ENCODE peak calls at places on chromosomes 1 and 21, in six cellular contexts. S is H9, H is mesenchymal stem cell, P is mesendoderm, R is neuronal stem cell, Z is H1. F is an unnamed sample.

GRCh38 chr21:41927727-41928409 is 25.9 kb downstream of the C2CD2 start:
- DNase-seq in S (no peak), H (no peak), P (no peak), R (no peak), Z (no peak), F (no peak)

GRCh38 chr1:151277249-151277648 is 4.8 kb upstream of the ZNF687 start:
- DNase-seq in S (no peak), H (peak), P (no peak), R (no peak), Z (no peak), F (no peak)

GRCh38 chr1:230157409-230158390 is 90.7 kb downstream of the GALNT2 start:
- DNase-seq in S (peak), H (no peak), P (no peak), R (no peak), Z (no peak), F (no peak)

GRCh38 chr1:211469938-211470529 is 21.9 kb downstream of the RD3 start:
- DNase-seq in S (peak), H (peak), P (peak), R (peak), Z (peak), F (peak)

GRCh38 chr1:161388639-161389038 is 21.0 kb upstream of the CFAP126 start:
- DNase-seq in S (peak), H (no peak), P (peak), R (no peak), Z (no peak), F (no peak)

GRCh38 chr1:54604572-54605370 is 18.6 kb downstream of the FAM151A start:
- DNase-seq in S (no peak), H (no peak), P (no peak), R (no peak), Z (no peak), F (no peak)

GRCh38 chr1:106360252-106360651 is 696.2 kb upstream of the PRMT6 start:
- DNase-seq in S (no peak), H (no peak), P (no peak), R (no peak), Z (no peak), F (no peak)

GRCh38 chr1:246803373-246803772 is 79.2 kb downstream of the SCCPDH start:
- DNase-seq in S (no peak), H (no peak), P (no peak), R (no peak), Z (no peak), F (no peak)

GRCh38 chr1:226975259-226975908 is 35.3 kb downstream of the COQ8A start:
- DNase-seq in S (peak), H (no peak), P (no peak), R (peak), Z (no peak), F (no peak)

GRCh38 chr1:10211805-10212405 is 1.5 kb downstream of the KIF1B start:
- DNase-seq in S (no peak), H (no peak), P (no peak), R (no peak), Z (no peak), F (no peak)

GRCh38 chr1:33462449-33463164 is 9.8 kb upstream of the ZSCAN20 start:
- DNase-seq in S (no peak), H (no peak), P (no peak), R (no peak), Z (no peak), F (no peak)

GRCh38 chr21:35400233-35400939 is 351.3 kb upstream of the RUNX1 start:
- DNase-seq in S (no peak), H (peak), P (peak), R (peak), Z (peak), F (peak)

GRCh38 chr21:34180826-34181359 is 107.5 kb downstream of the MRPS6 start:
- DNase-seq in S (no peak), H (no peak), P (no peak), R (peak), Z (no peak), F (no peak)

GRCh38 chr1:3614755-3615742 is 3.7 kb upstream of the MEGF6 start:
- DNase-seq in S (peak), H (peak), P (peak), R (no peak), Z (no peak), F (no peak)

GRCh38 chr1:17513131-17513530 is 26.4 kb upstream of the ARHGEF10L start:
- DNase-seq in S (no peak), H (no peak), P (no peak), R (no peak), Z (no peak), F (no peak)

GRCh38 chr1:178998295-178998694 is 27.4 kb upstream of the FAM20B start:
- DNase-seq in S (no peak), H (no peak), P (no peak), R (no peak), Z (no peak), F (no peak)

GRCh38 chr1:168920456-168921094 is 185.9 kb upstream of the ATP1B1 start:
- DNase-seq in S (no peak), H (peak), P (no peak), R (no peak), Z (no peak), F (peak)

GRCh38 chr1:37498872-37499617 is 15.5 kb downstream of the MEAF6 start:
- DNase-seq in S (no peak), H (peak), P (no peak), R (no peak), Z (no peak), F (peak)

GRCh38 chr1:53583021-53583902 is 124.1 kb downstream of the DMRTB1 start:
- DNase-seq in S (no peak), H (peak), P (no peak), R (no peak), Z (no peak), F (peak)

GRCh38 chr1:23370744-23371710 is 1.4 kb upstream of the ZNF436 start:
- DNase-seq in S (peak), H (peak), P (peak), R (peak), Z (peak), F (no peak)

GRCh38 chr1:112515311-112516009 is 6.7 kb downstream of the WNT2B start:
- DNase-seq in S (peak), H (peak), P (peak), R (peak), Z (no peak), F (peak)

GRCh38 chr21:37153193-37153934 is 80.3 kb downstream of the TTC3 start:
- DNase-seq in S (no peak), H (peak), P (no peak), R (no peak), Z (no peak), F (peak)

GRCh38 chr1:174968750-174969244 is 30.9 kb upstream of the CACYBP start:
- DNase-seq in S (no peak), H (peak), P (no peak), R (no peak), Z (no peak), F (peak)

GRCh38 chr1:69523032-69523431 is 44.7 kb upstream of the LRRC7 start:
- DNase-seq in S (no peak), H (peak), P (no peak), R (no peak), Z (no peak), F (peak)

GRCh38 chr1:200802865-200803512 is 64.3 kb downstream of the CAMSAP2 start:
- DNase-seq in S (peak), H (peak), P (peak), R (peak), Z (peak), F (peak)

GRCh38 chr1:180267761-180268555 is 37.9 kb downstream of the LHX4 start:
- DNase-seq in S (peak), H (no peak), P (no peak), R (no peak), Z (no peak), F (no peak)

GRCh38 chr1:19353596-19353995 is 41.5 kb downstream of the SLC66A1 start:
- DNase-seq in S (peak), H (no peak), P (peak), R (no peak), Z (peak), F (no peak)

GRCh38 chr1:54998100-54998499 is 633 bp upstream of the BSND start:
- DNase-seq in S (no peak), H (no peak), P (no peak), R (no peak), Z (no peak), F (no peak)

GRCh38 chr21:16192900-16193299 is 463.1 kb downstream of the USP25 start:
- DNase-seq in S (no peak), H (no peak), P (peak), R (no peak), Z (no peak), F (peak)

DNA sequence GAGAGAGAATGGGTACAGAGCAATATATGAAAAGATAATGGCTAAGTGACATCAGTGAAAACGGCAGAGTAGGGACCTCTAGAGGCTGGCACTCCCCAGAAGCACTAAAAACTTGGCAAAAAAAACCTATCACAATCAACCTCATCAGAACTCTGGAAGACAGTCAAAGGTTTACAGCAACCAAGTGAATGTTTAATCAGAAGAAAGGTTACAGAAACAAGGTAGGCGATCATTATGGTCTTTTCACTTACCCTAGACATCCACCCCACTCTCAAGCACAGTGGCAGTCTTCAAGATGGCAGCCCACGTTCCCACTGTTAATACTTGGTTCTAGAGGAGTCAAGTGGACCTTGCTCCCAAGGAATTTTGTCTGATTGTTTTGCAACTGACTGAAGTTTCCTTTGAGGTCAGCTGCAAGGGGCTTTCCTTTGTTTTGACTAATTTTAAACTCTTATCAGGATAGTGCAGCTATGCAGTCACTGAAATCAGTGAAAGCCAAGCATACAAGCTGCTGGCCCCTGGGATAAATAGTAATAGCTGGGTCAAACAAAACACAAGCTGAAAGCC is 7.2 kb downstream of the KIFAP3 start:
- DNase-seq in S (no peak), H (no peak), P (no peak), R (no peak), Z (no peak), F (peak)
- H3K4ac ChIP-seq in S (no peak), H (no peak), P (no peak), R (no peak), Z (no peak), F (no peak)

DNA sequence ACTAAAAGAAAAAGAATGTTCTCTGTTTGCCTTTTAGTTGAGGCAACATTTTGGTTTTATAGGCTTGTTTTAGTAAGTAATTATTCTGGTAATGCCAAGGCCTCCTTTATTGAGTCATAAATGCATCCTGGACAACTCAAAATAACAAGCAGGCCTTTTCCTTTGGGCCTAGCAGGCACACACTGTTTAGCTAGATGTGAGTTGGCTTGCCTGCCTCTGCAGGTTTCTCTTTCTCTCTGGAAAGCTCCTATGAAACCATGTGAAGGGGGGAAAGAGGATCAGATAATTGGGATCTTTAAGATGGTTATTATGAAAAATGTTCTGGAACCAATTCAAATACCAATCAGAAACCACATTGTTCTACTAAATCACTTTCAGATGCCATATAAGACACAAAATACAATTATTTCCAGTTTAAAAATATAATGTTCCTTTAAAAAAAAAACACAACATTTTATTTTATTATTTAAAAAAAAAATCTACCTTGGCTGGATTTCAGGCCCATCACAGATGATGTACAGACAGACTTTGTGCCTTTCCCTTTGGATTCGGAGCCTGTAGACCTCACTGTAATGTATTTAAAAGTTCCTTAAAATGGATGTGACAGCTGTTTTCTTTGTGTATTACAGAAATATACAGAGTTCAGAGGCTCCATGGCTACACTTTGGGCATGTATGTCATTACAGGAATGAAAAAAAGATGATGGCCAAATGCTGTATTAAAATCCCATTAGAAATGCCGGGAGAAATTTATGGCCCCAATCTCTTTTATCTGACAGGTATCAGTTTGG is 80.2 kb downstream of the NTMT2 start:
- DNase-seq in S (no peak), H (no peak), P (no peak), R (no peak), Z (no peak), F (no peak)
- H2AK5ac ChIP-seq in S (no peak), H (no peak), P (no peak), R (no peak), Z (no peak), F (no peak)

DNA sequence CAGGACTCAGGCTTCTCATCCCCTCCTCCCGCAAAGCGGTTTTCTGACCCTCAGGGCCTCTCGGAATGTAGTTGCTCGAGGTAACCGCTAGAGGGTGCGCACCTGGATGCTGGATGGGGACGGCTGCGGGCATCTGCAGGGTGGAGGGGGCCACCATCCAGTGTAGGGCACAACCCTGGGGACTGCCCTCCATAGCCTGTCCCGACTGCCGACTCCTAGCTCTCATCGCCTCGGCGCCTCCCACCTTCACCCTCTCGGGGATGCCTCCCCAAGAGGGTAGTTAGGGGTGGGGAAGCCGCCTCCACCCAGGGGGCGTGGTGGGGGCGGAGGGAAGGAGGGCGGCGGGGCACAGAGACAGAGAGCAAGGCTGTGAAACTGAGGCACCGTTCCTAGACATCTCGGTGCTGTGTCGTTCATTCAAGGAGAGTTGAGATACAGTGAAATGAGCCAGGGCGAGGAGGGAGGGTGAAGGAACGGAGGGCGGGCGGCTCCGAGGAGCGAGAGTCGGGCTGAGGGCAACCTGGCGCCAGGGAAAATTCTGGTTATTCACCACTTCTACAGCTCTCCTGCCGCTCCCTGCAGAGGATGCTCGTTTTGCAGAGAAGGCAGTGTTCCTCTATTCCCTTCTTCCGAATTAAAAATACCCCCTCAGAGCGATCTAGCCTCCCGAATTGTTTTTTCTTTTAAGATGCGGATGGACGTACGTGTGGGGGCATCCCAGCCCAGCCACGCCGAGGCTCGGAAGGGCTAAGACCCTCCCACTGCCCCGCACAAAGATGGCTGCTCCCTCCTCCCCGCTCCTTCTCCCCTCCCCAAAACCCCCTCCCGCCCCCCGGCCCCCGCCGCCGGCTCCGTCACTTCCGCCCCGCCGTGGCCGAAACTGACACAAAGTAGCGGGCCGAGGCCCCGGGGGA is at the start of gene ATP8B2:
- DNase-seq in S (peak), H (peak), P (peak), R (peak), Z (peak), F (peak)
- H3K4ac ChIP-seq in S (no peak), H (peak), P (no peak), R (no peak), Z (no peak), F (peak)

GRCh38 chr1:46196609-46197008 is 1.6 kb downstream of the POMGNT1 start:
- DNase-seq in S (no peak), H (no peak), P (no peak), R (no peak), Z (no peak), F (no peak)

GRCh38 chr1:46198026-46198826 is at the start of gene POMGNT1:
- DNase-seq in S (peak), H (peak), P (peak), R (peak), Z (no peak), F (peak)

GRCh38 chr1:46199233-46199749 is 1.1 kb upstream of the POMGNT1 start:
- DNase-seq in S (no peak), H (no peak), P (no peak), R (no peak), Z (no peak), F (no peak)

GRCh38 chr1:46194641-46195179 is 3.5 kb downstream of the POMGNT1 start:
- DNase-seq in S (no peak), H (no peak), P (no peak), R (no peak), Z (no peak), F (no peak)

DNA sequence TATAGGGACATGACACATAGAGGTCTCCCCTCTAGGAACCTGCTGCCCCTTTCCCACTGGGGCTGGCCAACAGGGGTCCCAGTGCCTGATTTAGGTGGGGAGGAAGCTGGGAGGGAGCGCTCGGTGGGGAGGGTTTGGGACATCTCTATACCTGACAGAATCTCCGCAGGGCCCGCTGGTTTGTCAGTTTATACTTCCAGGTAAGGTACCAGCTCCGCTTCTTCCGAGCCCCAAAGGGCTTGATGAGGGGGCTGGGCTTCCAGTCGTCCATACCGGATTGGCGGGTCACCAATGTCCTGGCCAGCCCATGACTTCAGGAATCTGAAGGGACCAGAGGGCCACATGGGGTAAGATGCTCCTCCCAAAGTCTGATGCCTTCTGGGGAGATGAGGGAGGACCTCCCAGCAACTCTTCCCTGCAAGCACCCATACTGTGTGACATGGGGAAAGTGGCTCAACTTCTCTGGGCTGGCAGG is 646 bp downstream of the POMGNT1 start:
- DNase-seq in S (peak), H (no peak), P (peak), R (no peak), Z (no peak), F (no peak)
- H2AK5ac ChIP-seq in S (no peak), H (peak), P (no peak), R (peak), Z (no peak), F (peak)

GRCh38 chr1:114979278-114979891 is 50.2 kb upstream of the TSHB start:
- DNase-seq in S (peak), H (peak), P (peak), R (peak), Z (no peak), F (peak)
- H3K4ac ChIP-seq in S (no peak), H (no peak), P (no peak), R (no peak), Z (no peak), F (no peak)

DNA sequence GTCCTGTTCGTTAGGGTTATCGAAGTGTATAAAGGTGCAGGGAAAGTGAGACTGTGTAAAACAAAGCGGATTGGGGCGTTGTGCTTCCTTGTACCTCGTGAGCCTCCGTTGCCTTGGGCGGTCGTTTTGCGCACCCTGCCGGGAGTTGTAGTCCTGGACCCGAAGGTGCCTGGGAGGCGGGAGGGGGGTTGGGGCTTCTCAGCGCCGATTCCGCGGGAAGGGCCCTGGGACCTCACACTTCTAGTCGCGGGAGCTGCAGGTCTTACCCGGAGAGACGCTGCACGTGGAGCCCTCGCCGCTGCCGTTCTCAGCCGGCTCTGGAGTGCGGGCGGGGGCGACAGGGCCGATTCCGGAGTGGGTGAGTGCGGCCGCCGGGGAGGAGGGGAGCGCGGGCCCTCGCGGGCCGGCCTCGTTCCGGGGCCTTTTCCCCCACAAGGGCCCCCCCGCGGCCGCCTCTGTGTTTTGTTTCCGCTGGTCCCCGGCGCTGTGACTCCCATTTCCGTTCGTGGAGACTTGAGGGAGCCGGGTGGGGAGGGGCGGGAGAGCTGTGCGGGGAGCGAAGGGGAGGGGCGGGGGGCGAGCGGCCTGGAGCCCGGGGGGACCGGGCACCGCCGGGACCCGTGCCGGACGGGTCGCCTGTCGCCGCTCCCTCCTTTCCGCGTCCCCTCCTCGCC is 586 bp downstream of the GABPA start:
- DNase-seq in S (peak), H (peak), P (peak), R (peak), Z (peak), F (peak)
- H2AK5ac ChIP-seq in S (no peak), H (no peak), P (no peak), R (no peak), Z (no peak), F (peak)

F was measured in IMR-90.